ENCODE peak calls at places on chromosome 6, in eight cellular contexts. N, X, P, R, U, W, F and J are unnamed samples.

GRCh38 chr6:139230421-139230840 is 61.4 kb downstream of the TXLNB start:
- DNase-seq in N (no peak), X (no peak), P (no peak), R (no peak), U (no peak), W (peak), F (no peak), J (no peak)

GRCh38 chr6:97925504-97925903 is 642.5 kb upstream of the MMS22L start:
- DNase-seq in N (no peak), X (no peak), P (no peak), R (no peak), U (no peak), W (no peak), F (no peak), J (no peak)

GRCh38 chr6:41371992-41372525 is 36.7 kb downstream of the NCR2 start:
- DNase-seq in N (no peak), X (peak), P (no peak), R (no peak), U (no peak), W (no peak), F (peak), J (peak)

GRCh38 chr6:159615923-159616322 is 77.1 kb downstream of the SOD2 start:
- DNase-seq in N (no peak), X (no peak), P (no peak), R (no peak), U (no peak), W (no peak), F (no peak), J (no peak)

GRCh38 chr6:131948692-131949614 is 2.2 kb downstream of the CCN2 start:
- DNase-seq in N (no peak), X (no peak), P (no peak), R (no peak), U (no peak), W (peak), F (peak), J (no peak)

GRCh38 chr6:33029297-33030184 is 20.1 kb upstream of the HLA-DOA start:
- DNase-seq in N (no peak), X (peak), P (peak), R (no peak), U (no peak), W (peak), F (no peak), J (peak)

GRCh38 chr6:46438245-46438644 is 53.0 kb downstream of the RCAN2 start:
- DNase-seq in N (no peak), X (no peak), P (no peak), R (no peak), U (no peak), W (no peak), F (no peak), J (no peak)

GRCh38 chr6:35781290-35781689 is 471 bp downstream of the CLPSL1 start:
- DNase-seq in N (no peak), X (no peak), P (no peak), R (no peak), U (no peak), W (no peak), F (no peak), J (no peak)

GRCh38 chr6:162078667-162079066 is 648.9 kb downstream of the PRKN start:
- DNase-seq in N (no peak), X (no peak), P (no peak), R (no peak), U (no peak), W (no peak), F (no peak), J (no peak)

DNA sequence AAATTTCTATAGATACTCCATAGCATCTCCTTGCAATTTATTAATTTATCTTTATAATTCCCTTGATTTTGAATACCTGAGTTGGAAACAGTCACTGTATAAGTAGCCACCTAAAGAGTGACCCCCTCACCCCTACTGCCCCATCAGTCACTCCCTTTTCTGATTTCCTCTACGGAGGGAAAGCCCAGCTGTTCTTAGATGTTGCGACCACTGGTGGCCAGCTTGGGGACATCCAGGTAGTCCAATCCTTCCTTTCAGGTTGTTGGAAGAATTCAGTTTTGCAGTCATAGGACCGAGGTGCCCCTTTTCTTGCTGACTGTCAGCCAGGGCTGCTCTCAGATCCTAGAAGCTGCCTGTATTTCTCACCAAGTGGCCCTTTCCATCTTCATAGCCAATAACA is 87.8 kb downstream of the BMP6 start:
- DNase-seq in N (peak), X (no peak), P (no peak), R (no peak), U (no peak), W (no peak), F (no peak), J (no peak)
- TF ChIP-seq CTCF in N (peak), X (no peak), P (no peak), R (no peak), U (peak), W (no peak), F (no peak), J (no peak)

GRCh38 chr6:38391206-38391908 is 248.4 kb downstream of the BTBD9 start:
- DNase-seq in N (peak), X (no peak), P (no peak), R (no peak), U (no peak), W (peak), F (no peak), J (no peak)

GRCh38 chr6:38391909-38392614 is 247.7 kb downstream of the BTBD9 start:
- DNase-seq in N (no peak), X (no peak), P (no peak), R (no peak), U (no peak), W (peak), F (no peak), J (no peak)

GRCh38 chr6:38389875-38390274 is 249.9 kb downstream of the BTBD9 start:
- DNase-seq in N (no peak), X (no peak), P (no peak), R (no peak), U (no peak), W (no peak), F (no peak), J (no peak)

GRCh38 chr6:38387461-38387860 is 252.3 kb downstream of the BTBD9 start:
- DNase-seq in N (no peak), X (no peak), P (no peak), R (no peak), U (no peak), W (no peak), F (no peak), J (no peak)

GRCh38 chr6:38387994-38388393 is 251.7 kb downstream of the BTBD9 start:
- DNase-seq in N (no peak), X (no peak), P (no peak), R (no peak), U (no peak), W (peak), F (no peak), J (no peak)
- H3K27ac ChIP-seq in N (no peak), X (no peak), P (no peak), R (no peak), U (no peak), W (no peak), F (no peak), J (no peak)

DNA sequence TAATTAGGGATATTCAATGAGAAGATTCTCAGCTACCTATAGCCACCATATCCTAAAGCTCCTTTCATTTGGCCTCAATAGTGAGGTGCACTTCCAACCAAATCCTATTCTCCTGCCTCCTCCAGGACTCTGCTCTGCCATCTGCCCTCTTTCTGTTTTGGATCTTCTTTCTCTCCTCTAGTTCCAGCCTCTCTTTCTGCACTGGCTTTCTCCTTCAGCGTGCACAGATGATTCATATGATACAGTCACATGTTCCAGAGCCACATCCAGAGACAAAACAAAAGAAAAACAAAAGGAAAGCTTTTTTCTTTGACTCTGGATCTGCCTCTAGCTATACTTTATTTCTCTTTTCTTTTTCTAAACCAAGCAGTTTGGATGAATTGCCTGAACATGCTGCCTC is 531.9 kb upstream of the MAN1A1 start:
- DNase-seq in N (no peak), X (no peak), P (no peak), R (no peak), U (no peak), W (no peak), F (no peak), J (peak)
- TF ChIP-seq POLR2A in N (no peak), X (no peak), P (no peak), R (no peak), U (no peak), W (no peak), F (no peak), J (no peak)

DNA sequence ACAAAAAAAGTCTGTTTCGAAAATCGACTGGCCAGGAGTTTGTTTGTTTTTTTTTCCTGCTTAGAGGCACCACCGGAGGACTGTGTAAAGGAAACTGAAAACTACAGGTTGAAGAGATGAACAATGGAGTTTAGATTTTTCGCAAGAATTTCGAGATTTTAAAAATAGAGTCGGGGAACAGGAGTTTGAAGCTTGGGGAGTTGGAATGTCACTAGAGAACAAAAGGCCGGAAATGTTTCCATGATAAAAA is 1.8 kb downstream of the QKI start:
- DNase-seq in N (no peak), X (no peak), P (no peak), R (no peak), U (no peak), W (no peak), F (no peak), J (no peak)
- TF ChIP-seq CTCF in N (no peak), X (no peak), P (no peak), R (no peak), U (no peak), W (no peak), F (no peak), J (no peak)

GRCh38 chr6:165791876-165792437 is 128.9 kb upstream of the PDE10A start:
- DNase-seq in N (no peak), X (no peak), P (no peak), R (no peak), U (no peak), W (no peak), F (peak), J (no peak)
- H3K27ac ChIP-seq in N (no peak), X (no peak), P (no peak), R (no peak), U (no peak), W (no peak), F (no peak), J (no peak)

GRCh38 chr6:1263850-1264377 is 48.0 kb upstream of the FOXQ1 start:
- DNase-seq in N (no peak), X (no peak), P (no peak), R (no peak), U (no peak), W (no peak), F (no peak), J (no peak)
- TF ChIP-seq POLR2A in N (no peak), X (no peak), P (no peak), R (no peak), U (no peak), W (no peak), F (no peak), J (no peak)